ENCODE peak calls at places on chromosomes 13 and 19, in five cellular contexts. One of them, this sample, is unnamed.

GRCh38 chr13:72643339-72643989 is 84.0 kb downstream of the MZT1 start:
- DNase-seq in CD8-positive, alpha-beta T cell: peak
- DNase-seq in A549: peak
- DNase-seq in tibial nerve: peak
- DNase-seq in adrenal gland: peak
- DNase-seq in this sample: no peak

GRCh38 chr19:42512743-42513304 is 15.5 kb downstream of the CEACAM1 start:
- DNase-seq in CD8-positive, alpha-beta T cell: no peak
- DNase-seq in A549: no peak
- DNase-seq in tibial nerve: no peak
- DNase-seq in adrenal gland: no peak
- DNase-seq in this sample: no peak

GRCh38 chr19:5972355-5972731 is 5.6 kb downstream of the RANBP3 start:
- DNase-seq in CD8-positive, alpha-beta T cell: no peak
- DNase-seq in A549: no peak
- DNase-seq in tibial nerve: no peak
- DNase-seq in adrenal gland: no peak
- DNase-seq in this sample: no peak

GRCh38 chr19:38318595-38319142 is 976 bp upstream of the KCNK6 start:
- DNase-seq in CD8-positive, alpha-beta T cell: no peak
- DNase-seq in A549: no peak
- DNase-seq in tibial nerve: no peak
- DNase-seq in adrenal gland: no peak
- DNase-seq in this sample: no peak

GRCh38 chr13:28355046-28355821 is 139.7 kb downstream of the FLT1 start:
- DNase-seq in CD8-positive, alpha-beta T cell: no peak
- DNase-seq in A549: no peak
- DNase-seq in tibial nerve: no peak
- DNase-seq in adrenal gland: no peak
- DNase-seq in this sample: no peak

GRCh38 chr13:32548837-32549236 is 10.2 kb upstream of the N4BP2L2 start:
- DNase-seq in CD8-positive, alpha-beta T cell: no peak
- DNase-seq in A549: no peak
- DNase-seq in tibial nerve: no peak
- DNase-seq in adrenal gland: no peak
- DNase-seq in this sample: no peak

GRCh38 chr19:30719189-30719990 is 347.2 kb downstream of the ZNF536 start:
- DNase-seq in CD8-positive, alpha-beta T cell: no peak
- DNase-seq in A549: no peak
- DNase-seq in tibial nerve: peak
- DNase-seq in adrenal gland: peak
- DNase-seq in this sample: peak

GRCh38 chr13:32009362-32009761 is 22.2 kb upstream of the FRY start:
- DNase-seq in CD8-positive, alpha-beta T cell: no peak
- DNase-seq in A549: no peak
- DNase-seq in tibial nerve: no peak
- DNase-seq in adrenal gland: no peak
- DNase-seq in this sample: no peak

GRCh38 chr13:33794576-33794975 is 23.4 kb upstream of the RFC3 start:
- DNase-seq in CD8-positive, alpha-beta T cell: no peak
- DNase-seq in A549: no peak
- DNase-seq in tibial nerve: no peak
- DNase-seq in adrenal gland: no peak
- DNase-seq in this sample: no peak

GRCh38 chr13:100734194-100734720 is 59.7 kb upstream of the TMTC4 start:
- DNase-seq in CD8-positive, alpha-beta T cell: no peak
- DNase-seq in A549: no peak
- DNase-seq in tibial nerve: no peak
- DNase-seq in adrenal gland: no peak
- DNase-seq in this sample: no peak

GRCh38 chr13:25171517-25172302 is at the start of gene AMER2:
- DNase-seq in CD8-positive, alpha-beta T cell: no peak
- DNase-seq in A549: no peak
- DNase-seq in tibial nerve: peak
- DNase-seq in adrenal gland: peak
- DNase-seq in this sample: peak
- H3K4me3 ChIP-seq in CD8-positive, alpha-beta T cell: no peak
- H3K4me3 ChIP-seq in A549: peak
- H3K4me3 ChIP-seq in tibial nerve: peak
- H3K4me3 ChIP-seq in adrenal gland: no peak
- H3K4me3 ChIP-seq in this sample: no peak

DNA sequence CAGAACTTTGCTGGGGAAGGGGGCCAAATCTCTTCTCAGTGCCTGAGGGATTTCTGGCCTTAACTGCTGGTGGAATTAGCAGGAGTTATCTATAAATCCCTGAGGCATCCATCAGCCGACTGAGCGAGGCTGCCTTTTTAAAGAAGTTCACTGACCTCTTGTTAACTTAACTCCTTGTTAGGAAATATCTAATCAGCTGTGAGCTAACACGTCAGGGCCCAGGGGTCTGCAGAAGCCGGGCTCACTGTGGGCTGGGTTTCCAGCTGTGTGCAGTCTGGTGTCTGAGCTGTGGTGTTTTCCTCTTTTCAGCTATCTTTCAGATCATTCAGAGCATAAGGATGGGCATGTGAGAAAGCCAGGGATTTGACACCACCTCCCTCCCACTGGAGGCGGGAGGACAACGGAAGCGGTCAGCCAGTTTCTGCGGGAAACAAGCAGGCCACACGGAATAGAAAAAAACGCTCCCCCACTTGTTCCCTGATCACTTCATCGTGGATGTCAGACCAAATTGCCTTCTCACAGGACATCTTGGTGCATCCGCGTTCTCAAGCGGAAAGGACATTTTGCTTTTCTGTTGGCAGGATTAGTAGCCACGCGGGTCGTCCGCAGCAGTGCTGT is 23.4 kb downstream of the SERP2 start:
- DNase-seq in CD8-positive, alpha-beta T cell: no peak
- DNase-seq in A549: no peak
- DNase-seq in tibial nerve: no peak
- DNase-seq in adrenal gland: no peak
- DNase-seq in this sample: no peak
- H3K4me3 ChIP-seq in CD8-positive, alpha-beta T cell: no peak
- H3K4me3 ChIP-seq in A549: no peak
- H3K4me3 ChIP-seq in tibial nerve: no peak
- H3K4me3 ChIP-seq in adrenal gland: no peak
- H3K4me3 ChIP-seq in this sample: no peak

GRCh38 chr13:26760835-26761582 is 423 bp upstream of the GPR12 start:
- DNase-seq in CD8-positive, alpha-beta T cell: no peak
- DNase-seq in A549: no peak
- DNase-seq in tibial nerve: no peak
- DNase-seq in adrenal gland: no peak
- DNase-seq in this sample: no peak
- H3K4me3 ChIP-seq in CD8-positive, alpha-beta T cell: no peak
- H3K4me3 ChIP-seq in A549: no peak
- H3K4me3 ChIP-seq in tibial nerve: no peak
- H3K4me3 ChIP-seq in adrenal gland: no peak
- H3K4me3 ChIP-seq in this sample: no peak

GRCh38 chr19:55678121-55678671 is 3.2 kb downstream of the EPN1 start:
- DNase-seq in CD8-positive, alpha-beta T cell: no peak
- DNase-seq in A549: no peak
- DNase-seq in tibial nerve: peak
- DNase-seq in adrenal gland: peak
- DNase-seq in this sample: peak
- H3K4me3 ChIP-seq in CD8-positive, alpha-beta T cell: no peak
- H3K4me3 ChIP-seq in A549: no peak
- H3K4me3 ChIP-seq in tibial nerve: no peak
- H3K4me3 ChIP-seq in adrenal gland: no peak
- H3K4me3 ChIP-seq in this sample: no peak

GRCh38 chr13:24184265-24184841 is 23.8 kb downstream of the SPATA13 start:
- DNase-seq in CD8-positive, alpha-beta T cell: no peak
- DNase-seq in A549: no peak
- DNase-seq in tibial nerve: no peak
- DNase-seq in adrenal gland: no peak
- DNase-seq in this sample: no peak

GRCh38 chr13:24187185-24187584 is 26.7 kb downstream of the SPATA13 start:
- DNase-seq in CD8-positive, alpha-beta T cell: no peak
- DNase-seq in A549: no peak
- DNase-seq in tibial nerve: no peak
- DNase-seq in adrenal gland: no peak
- DNase-seq in this sample: no peak

GRCh38 chr13:24183741-24184182 is 23.2 kb downstream of the SPATA13 start:
- DNase-seq in CD8-positive, alpha-beta T cell: no peak
- DNase-seq in A549: no peak
- DNase-seq in tibial nerve: no peak
- DNase-seq in adrenal gland: peak
- DNase-seq in this sample: no peak

GRCh38 chr13:24184855-24185254 is 24.3 kb downstream of the SPATA13 start:
- DNase-seq in CD8-positive, alpha-beta T cell: no peak
- DNase-seq in A549: no peak
- DNase-seq in tibial nerve: no peak
- DNase-seq in adrenal gland: no peak
- DNase-seq in this sample: no peak

DNA sequence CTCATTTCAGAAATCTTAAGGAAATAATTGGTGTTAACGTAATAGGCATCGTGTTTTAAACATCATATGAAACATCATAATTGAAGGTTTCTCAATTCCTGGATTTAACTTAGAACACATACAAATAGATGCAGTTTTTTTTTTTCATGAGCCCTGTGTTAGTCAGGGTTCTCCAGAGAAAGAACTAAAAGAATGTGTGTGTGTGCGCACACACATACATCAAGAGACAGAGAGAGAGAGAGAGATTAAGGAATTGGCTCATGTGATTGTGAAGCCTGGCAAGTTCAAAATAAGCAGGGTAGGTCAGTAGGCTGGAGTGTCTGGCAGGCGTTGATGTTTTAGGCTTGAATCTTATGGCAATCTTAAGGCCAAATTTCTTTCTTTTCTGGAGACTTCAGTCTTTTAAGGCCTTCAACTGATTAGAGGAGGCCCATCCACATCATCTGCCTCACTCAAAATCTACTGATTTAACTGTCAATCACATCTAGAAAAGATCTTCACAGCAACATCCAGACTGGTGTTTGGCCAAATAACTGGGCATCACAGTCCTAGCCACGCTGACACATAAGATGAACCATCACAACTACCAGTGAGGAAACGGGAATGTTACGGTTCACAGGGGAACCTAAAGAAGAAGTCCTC is 25.2 kb downstream of the SPATA13 start:
- DNase-seq in CD8-positive, alpha-beta T cell: no peak
- DNase-seq in A549: no peak
- DNase-seq in tibial nerve: no peak
- DNase-seq in adrenal gland: no peak
- DNase-seq in this sample: no peak
- H3K4me3 ChIP-seq in CD8-positive, alpha-beta T cell: no peak
- H3K4me3 ChIP-seq in A549: no peak
- H3K4me3 ChIP-seq in tibial nerve: no peak
- H3K4me3 ChIP-seq in adrenal gland: no peak
- H3K4me3 ChIP-seq in this sample: no peak

GRCh38 chr13:106104281-106104901 is 431.1 kb downstream of the EFNB2 start:
- DNase-seq in CD8-positive, alpha-beta T cell: no peak
- DNase-seq in A549: peak
- DNase-seq in tibial nerve: no peak
- DNase-seq in adrenal gland: no peak
- DNase-seq in this sample: no peak
- H3K4me3 ChIP-seq in CD8-positive, alpha-beta T cell: no peak
- H3K4me3 ChIP-seq in A549: no peak
- H3K4me3 ChIP-seq in tibial nerve: no peak
- H3K4me3 ChIP-seq in adrenal gland: no peak
- H3K4me3 ChIP-seq in this sample: no peak

GRCh38 chr13:114067381-114067885 is 65.0 kb downstream of the RASA3 start:
- DNase-seq in CD8-positive, alpha-beta T cell: no peak
- DNase-seq in A549: no peak
- DNase-seq in tibial nerve: no peak
- DNase-seq in adrenal gland: no peak
- DNase-seq in this sample: peak
- H3K4me3 ChIP-seq in CD8-positive, alpha-beta T cell: peak
- H3K4me3 ChIP-seq in A549: no peak
- H3K4me3 ChIP-seq in tibial nerve: no peak
- H3K4me3 ChIP-seq in adrenal gland: no peak
- H3K4me3 ChIP-seq in this sample: no peak

GRCh38 chr19:50551034-50551712 is 17.1 kb downstream of the LRRC4B start:
- DNase-seq in CD8-positive, alpha-beta T cell: no peak
- DNase-seq in A549: no peak
- DNase-seq in tibial nerve: no peak
- DNase-seq in adrenal gland: no peak
- DNase-seq in this sample: no peak

GRCh38 chr19:50552540-50552939 is 15.7 kb downstream of the LRRC4B start:
- DNase-seq in CD8-positive, alpha-beta T cell: no peak
- DNase-seq in A549: no peak
- DNase-seq in tibial nerve: no peak
- DNase-seq in adrenal gland: no peak
- DNase-seq in this sample: no peak

GRCh38 chr19:50550594-50550966 is 17.7 kb downstream of the LRRC4B start:
- DNase-seq in CD8-positive, alpha-beta T cell: no peak
- DNase-seq in A549: no peak
- DNase-seq in tibial nerve: no peak
- DNase-seq in adrenal gland: no peak
- DNase-seq in this sample: no peak

GRCh38 chr19:50553134-50553703 is 15.0 kb downstream of the LRRC4B start:
- DNase-seq in CD8-positive, alpha-beta T cell: no peak
- DNase-seq in A549: no peak
- DNase-seq in tibial nerve: no peak
- DNase-seq in adrenal gland: no peak
- DNase-seq in this sample: no peak

GRCh38 chr19:50551713-50552187 is 16.5 kb downstream of the LRRC4B start:
- DNase-seq in CD8-positive, alpha-beta T cell: no peak
- DNase-seq in A549: no peak
- DNase-seq in tibial nerve: no peak
- DNase-seq in adrenal gland: no peak
- DNase-seq in this sample: no peak
- H3K4me3 ChIP-seq in CD8-positive, alpha-beta T cell: no peak
- H3K4me3 ChIP-seq in A549: no peak
- H3K4me3 ChIP-seq in tibial nerve: no peak
- H3K4me3 ChIP-seq in adrenal gland: no peak
- H3K4me3 ChIP-seq in this sample: no peak

GRCh38 chr19:47419789-47420188 is 462 bp upstream of the MEIS3 start:
- DNase-seq in CD8-positive, alpha-beta T cell: no peak
- DNase-seq in A549: no peak
- DNase-seq in tibial nerve: no peak
- DNase-seq in adrenal gland: no peak
- DNase-seq in this sample: no peak
- H3K4me3 ChIP-seq in CD8-positive, alpha-beta T cell: no peak
- H3K4me3 ChIP-seq in A549: no peak
- H3K4me3 ChIP-seq in tibial nerve: no peak
- H3K4me3 ChIP-seq in adrenal gland: no peak
- H3K4me3 ChIP-seq in this sample: no peak

GRCh38 chr13:91353494-91353893 is 6.0 kb downstream of the MIR17HG start:
- DNase-seq in CD8-positive, alpha-beta T cell: no peak
- DNase-seq in A549: no peak
- DNase-seq in tibial nerve: no peak
- DNase-seq in adrenal gland: no peak
- DNase-seq in this sample: no peak

GRCh38 chr13:91349992-91350911 is 2.8 kb downstream of the MIR17HG start:
- DNase-seq in CD8-positive, alpha-beta T cell: no peak
- DNase-seq in A549: no peak
- DNase-seq in tibial nerve: no peak
- DNase-seq in adrenal gland: no peak
- DNase-seq in this sample: no peak

GRCh38 chr13:91351123-91351522 is 3.6 kb downstream of the MIR17HG start:
- DNase-seq in CD8-positive, alpha-beta T cell: no peak
- DNase-seq in A549: no peak
- DNase-seq in tibial nerve: no peak
- DNase-seq in adrenal gland: no peak
- DNase-seq in this sample: no peak

GRCh38 chr13:91348906-91349435 is 1.5 kb downstream of the MIR17HG start:
- DNase-seq in CD8-positive, alpha-beta T cell: peak
- DNase-seq in A549: no peak
- DNase-seq in tibial nerve: peak
- DNase-seq in adrenal gland: peak
- DNase-seq in this sample: peak

GRCh38 chr13:91351980-91352379 is 4.5 kb downstream of the MIR17HG start:
- DNase-seq in CD8-positive, alpha-beta T cell: no peak
- DNase-seq in A549: no peak
- DNase-seq in tibial nerve: no peak
- DNase-seq in adrenal gland: no peak
- DNase-seq in this sample: no peak
- H3K4me3 ChIP-seq in CD8-positive, alpha-beta T cell: no peak
- H3K4me3 ChIP-seq in A549: no peak
- H3K4me3 ChIP-seq in tibial nerve: no peak
- H3K4me3 ChIP-seq in adrenal gland: no peak
- H3K4me3 ChIP-seq in this sample: no peak

This sample was measured in left lung.